ENCODE peak calls at places on chromosomes 12 and 14, in five cellular contexts. B is iris pigment epithelial cell; N is foreskin fibroblast; Q is stimulated activated CD4-positive, alpha-beta T cell treated with anti-CD3 and anti-CD28 coated beads, Interleukin-4, amount 100 ng/mL, for 48 hours; Y is GM20000. L is an unnamed sample.

GRCh38 chr14:29724991-29725390 is 202.7 kb downstream of the PRKD1 start:
- DNase-seq in Y (no peak), B (peak), N (peak), Q (no peak), L (no peak)

GRCh38 chr14:95460647-95461478 is 55.6 kb downstream of the SYNE3 start:
- DNase-seq in N (peak), Y (no peak), B (peak), Q (no peak), L (no peak)

GRCh38 chr12:95169368-95169767 is 47.9 kb downstream of the FGD6 start:
- DNase-seq in B (peak), N (peak), Q (no peak), Y (no peak), L (no peak)

GRCh38 chr12:55743131-55743921 is 404 bp downstream of the GDF11 start:
- DNase-seq in N (peak), Q (no peak), B (peak), Y (peak), L (peak)

GRCh38 chr14:74975059-74975810 is 19.8 kb upstream of the PGF start:
- DNase-seq in N (no peak), Q (no peak), B (no peak), Y (no peak), L (no peak)

GRCh38 chr14:73025544-73025943 is 1.4 kb downstream of the ZFYVE1 start:
- DNase-seq in N (peak), B (peak), Q (no peak), Y (no peak), L (no peak)

GRCh38 chr12:41514907-41515306 is 326.8 kb downstream of the PDZRN4 start:
- DNase-seq in B (no peak), N (no peak), Y (no peak), Q (no peak), L (no peak)

GRCh38 chr12:104223599-104224168 is 8.1 kb downstream of the TXNRD1 start:
- DNase-seq in Y (no peak), B (no peak), Q (no peak), N (peak), L (no peak)

GRCh38 chr14:22084393-22085281 is 411.0 kb upstream of the OR4E1 start:
- DNase-seq in B (peak), N (peak), Y (peak), Q (no peak), L (no peak)

GRCh38 chr12:14954269-14954668 is 7.1 kb downstream of the ARHGDIB start:
- DNase-seq in B (peak), N (no peak), Y (no peak), Q (no peak), L (no peak)

GRCh38 chr14:56896231-56896630 is 86.0 kb upstream of the OTX2 start:
- DNase-seq in N (no peak), Q (no peak), Y (no peak), B (no peak), L (no peak)

GRCh38 chr12:115817399-115817798 is 460.1 kb downstream of the MED13L start:
- DNase-seq in N (peak), Q (no peak), B (no peak), Y (no peak), L (no peak)

GRCh38 chr12:53380104-53380796 is at the start of gene SP1:
- DNase-seq in Q (peak), Y (peak), B (peak), N (peak), L (peak)

GRCh38 chr14:64656986-64657385 is 47.2 kb upstream of the PLEKHG3 start:
- DNase-seq in B (no peak), N (peak), Y (no peak), Q (no peak), L (no peak)

GRCh38 chr12:69330475-69331473 is 17.4 kb upstream of the LYZ start:
- DNase-seq in Q (peak), B (no peak), Y (peak), N (peak), L (peak)

GRCh38 chr12:117067016-117067415 is 32.2 kb downstream of the TESC start:
- DNase-seq in Y (no peak), Q (no peak), B (no peak), N (peak), L (no peak)

GRCh38 chr12:94571556-94571955 is 78.8 kb downstream of the TMCC3 start:
- DNase-seq in B (peak), N (peak), Q (no peak), Y (no peak), L (no peak)

GRCh38 chr12:53500119-53500775 is 836 bp upstream of the TARBP2 start:
- DNase-seq in Y (no peak), N (peak), B (peak), Q (no peak), L (no peak)